ENCODE peak calls at places on chromosomes 3 and 15, in six cellular contexts. H is T-helper 9 cell; S is stimulated activated CD4-positive, alpha-beta T cell treated with anti-CD3 and anti-CD28 coated beads, TNF-alpha, amount 100 ng/mL, for 48 hours; Z is NCI-H1105 treated with DMSO at 0.1 percent for 48 hours; L is mucosa of descending colon; Q is activated naive CD4-positive, alpha-beta T cell treated with Interleukin-2 at 50 U/mL for 16 hours. D is an unnamed sample.

GRCh38 chr15:71080705-71081104 is 34.6 kb upstream of the THSD4 start:
- DNase-seq in H (no peak), S (no peak), Z (no peak), L (no peak), Q (no peak), D (peak; percentile 23)

GRCh38 chr3:49872801-49873281 is 3.1 kb upstream of the CAMKV start:
- DNase-seq in H (no peak), S (no peak), Z (no peak), L (no peak), Q (peak; percentile 33), D (no peak)

GRCh38 chr15:62059818-62060115 is 480 bp downstream of the VPS13C start:
- DNase-seq in H (peak; percentile 38), S (peak; percentile 28), Z (peak; percentile 52), L (peak; percentile 76), Q (peak; percentile 69), D (peak; percentile 51)

GRCh38 chr15:38610748-38611147 is 46.1 kb upstream of the RASGRP1 start:
- DNase-seq in H (no peak), S (peak; percentile 32), Z (no peak), L (no peak), Q (peak; percentile 60), D (no peak)

GRCh38 chr15:34209421-34210282 is at the start of gene KATNBL1:
- DNase-seq in H (peak; percentile 98), S (peak; percentile 98), Z (peak; percentile 82), L (peak; percentile 99), Q (peak; percentile 98), D (peak; percentile 97)

GRCh38 chr3:141021261-141021660 is 29.9 kb upstream of the SPSB4 start:
- DNase-seq in H (no peak), S (no peak), Z (no peak), L (no peak), Q (no peak), D (no peak)

GRCh38 chr15:73380661-73381060 is 11.9 kb upstream of the HCN4 start:
- DNase-seq in H (no peak), S (no peak), Z (no peak), L (no peak), Q (no peak), D (no peak)

GRCh38 chr15:42719051-42719450 is 17.9 kb downstream of the CDAN1 start:
- DNase-seq in H (no peak), S (no peak), Z (no peak), L (no peak), Q (no peak), D (no peak)

GRCh38 chr3:57252404-57252803 is 24.9 kb downstream of the APPL1 start:
- DNase-seq in H (no peak), S (no peak), Z (no peak), L (no peak), Q (no peak), D (no peak)

GRCh38 chr3:187808466-187809291 is 63.4 kb upstream of the BCL6 start:
- DNase-seq in H (no peak), S (no peak), Z (no peak), L (peak; percentile 54), Q (no peak), D (peak; percentile 20)

GRCh38 chr3:10357592-10358308 is 36.8 kb upstream of the SEC13 start:
- DNase-seq in H (no peak), S (no peak), Z (no peak), L (no peak), Q (no peak), D (peak; percentile 10)

GRCh38 chr3:148883163-148883562 is 18.1 kb downstream of the CPA3 start:
- DNase-seq in H (no peak), S (no peak), Z (no peak), L (no peak), Q (no peak), D (no peak)

GRCh38 chr3:147161833-147162232 is 244.5 kb downstream of the ZIC4 start:
- DNase-seq in H (no peak), S (no peak), Z (no peak), L (no peak), Q (no peak), D (no peak)

GRCh38 chr3:47884603-47885002 is 81.7 kb downstream of the DHX30 start:
- DNase-seq in H (no peak), S (no peak), Z (no peak), L (no peak), Q (no peak), D (no peak)

GRCh38 chr3:103169289-103169688 is 734.5 kb downstream of the ZPLD1 start:
- DNase-seq in H (no peak), S (no peak), Z (no peak), L (no peak), Q (no peak), D (no peak)

GRCh38 chr15:100601628-100602063 is 338 bp downstream of the LINS1 start:
- DNase-seq in H (no peak), S (no peak), Z (no peak), L (no peak), Q (no peak), D (no peak)

GRCh38 chr3:50662408-50662807 is 12.3 kb upstream of the DOCK3 start:
- DNase-seq in H (no peak), S (no peak), Z (no peak), L (no peak), Q (no peak), D (no peak)

GRCh38 chr15:63856711-63857458 is 23.1 kb upstream of the HERC1 start:
- DNase-seq in H (no peak), S (no peak), Z (no peak), L (no peak), Q (no peak), D (no peak)